ENCODE peak calls at places on chromosomes 6 and 20, in nine cellular contexts. C is fibroblast of lung; E is neural crest cell; M is CD4-positive, alpha-beta T cell; J is lower leg skin; Z is IMR-90; F is activated CD8-positive, alpha-beta T cell treated with anti-CD3 and anti-CD28 coated beads for 36 hours; X is kidney epithelial cell; Y is AG04450. Q is an unnamed sample.

GRCh38 chr6:105592329-105592728 is 189.4 kb upstream of the PREP start:
- DNase-seq in C (peak), E (no peak), M (no peak), J (peak), Z (peak), F (no peak), X (no peak), Y (peak), Q (no peak)

GRCh38 chr6:118580585-118581419 is 32.7 kb downstream of the PLN start:
- DNase-seq in C (peak), E (peak), M (peak), J (peak), Z (peak), F (no peak), X (peak), Y (peak), Q (no peak)

GRCh38 chr20:4853787-4854295 is 132.1 kb downstream of the PRND start:
- DNase-seq in C (no peak), E (no peak), M (no peak), J (no peak), Z (no peak), F (no peak), X (no peak), Y (no peak), Q (no peak)

GRCh38 chr6:168179702-168180382 is 100.8 kb upstream of the FRMD1 start:
- DNase-seq in C (no peak), E (no peak), M (no peak), J (no peak), Z (no peak), F (no peak), X (no peak), Y (no peak), Q (no peak)

GRCh38 chr6:52261229-52261628 is 16.9 kb upstream of the IL17F start:
- DNase-seq in C (peak), E (no peak), M (no peak), J (no peak), Z (peak), F (no peak), X (no peak), Y (peak), Q (no peak)

GRCh38 chr6:73375216-73375615 is 5.5 kb upstream of the OOEP start:
- DNase-seq in C (no peak), E (no peak), M (no peak), J (no peak), Z (no peak), F (no peak), X (no peak), Y (no peak), Q (no peak)

GRCh38 chr6:106820412-106820852 is 154.1 kb downstream of the CD24 start:
- DNase-seq in C (no peak), E (no peak), M (no peak), J (no peak), Z (peak), F (no peak), X (peak), Y (no peak), Q (no peak)

GRCh38 chr20:51528263-51529026 is 14.1 kb downstream of the NFATC2 start:
- DNase-seq in C (no peak), E (no peak), M (no peak), J (no peak), Z (no peak), F (peak), X (no peak), Y (no peak), Q (no peak)

GRCh38 chr6:163296835-163297519 is 117.5 kb upstream of the QKI start:
- DNase-seq in C (no peak), E (no peak), M (no peak), J (no peak), Z (no peak), F (no peak), X (peak), Y (no peak), Q (no peak)

GRCh38 chr6:38034269-38034914 is 214.9 kb downstream of the ZFAND3 start:
- DNase-seq in C (peak), E (no peak), M (no peak), J (no peak), Z (peak), F (no peak), X (peak), Y (peak), Q (no peak)

GRCh38 chr6:43972179-43972914 is 154.9 kb downstream of the MRPL14 start:
- DNase-seq in C (peak), E (no peak), M (no peak), J (no peak), Z (no peak), F (no peak), X (no peak), Y (no peak), Q (peak)

GRCh38 chr20:33724439-33725094 is 4.5 kb upstream of the PXMP4 start:
- DNase-seq in C (no peak), E (no peak), M (no peak), J (no peak), Z (no peak), F (no peak), X (no peak), Y (no peak), Q (no peak)

GRCh38 chr6:26660096-26660425 is 515 bp upstream of the ZNF322 start:
- DNase-seq in C (peak), E (no peak), M (no peak), J (no peak), Z (peak), F (peak), X (no peak), Y (no peak), Q (no peak)

GRCh38 chr6:143536866-143537691 is 25.6 kb upstream of the FUCA2 start:
- DNase-seq in C (peak), E (peak), M (peak), J (peak), Z (peak), F (peak), X (no peak), Y (no peak), Q (no peak)

GRCh38 chr6:56250266-56250665 is 2.9 kb upstream of the COL21A1 start:
- DNase-seq in C (no peak), E (no peak), M (no peak), J (no peak), Z (no peak), F (no peak), X (no peak), Y (no peak), Q (no peak)

GRCh38 chr6:4610256-4610655 is 165.9 kb upstream of the CDYL start:
- DNase-seq in C (peak), E (no peak), M (no peak), J (peak), Z (peak), F (no peak), X (peak), Y (no peak), Q (no peak)

GRCh38 chr6:7777062-7777461 is 51.2 kb downstream of the BMP6 start:
- DNase-seq in C (no peak), E (no peak), M (no peak), J (no peak), Z (no peak), F (no peak), X (no peak), Y (no peak), Q (no peak)

GRCh38 chr6:21595265-21595950 is 1.9 kb downstream of the SOX4 start:
- DNase-seq in C (no peak), E (peak), M (no peak), J (peak), Z (no peak), F (peak), X (no peak), Y (no peak), Q (no peak)
- TF ChIP-seq CTCF in C (no peak), E (peak), M (no peak), J (no peak), Z (no peak), F (no peak), X (no peak), Y (no peak), Q (no peak)

GRCh38 chr6:28864321-28864923 is 59.4 kb downstream of the TRIM27 start:
- DNase-seq in C (no peak), E (no peak), M (no peak), J (no peak), Z (no peak), F (no peak), X (no peak), Y (no peak), Q (no peak)
- TF ChIP-seq CTCF in C (no peak), E (no peak), M (peak), J (no peak), Z (peak), F (no peak), X (no peak), Y (peak), Q (peak)

GRCh38 chr6:16762265-16762546 is 946 bp upstream of the ATXN1 start:
- DNase-seq in C (no peak), E (no peak), M (no peak), J (no peak), Z (no peak), F (no peak), X (no peak), Y (no peak), Q (no peak)

GRCh38 chr6:16766043-16766521 is 4.8 kb upstream of the ATXN1 start:
- DNase-seq in C (peak), E (no peak), M (no peak), J (no peak), Z (peak), F (peak), X (peak), Y (no peak), Q (no peak)

GRCh38 chr6:16762547-16763477 is 1.6 kb upstream of the ATXN1 start:
- DNase-seq in C (peak), E (no peak), M (peak), J (peak), Z (peak), F (peak), X (no peak), Y (no peak), Q (no peak)

GRCh38 chr6:16765235-16765634 is 4.0 kb upstream of the ATXN1 start:
- DNase-seq in C (no peak), E (no peak), M (no peak), J (no peak), Z (no peak), F (no peak), X (no peak), Y (no peak), Q (no peak)

DNA sequence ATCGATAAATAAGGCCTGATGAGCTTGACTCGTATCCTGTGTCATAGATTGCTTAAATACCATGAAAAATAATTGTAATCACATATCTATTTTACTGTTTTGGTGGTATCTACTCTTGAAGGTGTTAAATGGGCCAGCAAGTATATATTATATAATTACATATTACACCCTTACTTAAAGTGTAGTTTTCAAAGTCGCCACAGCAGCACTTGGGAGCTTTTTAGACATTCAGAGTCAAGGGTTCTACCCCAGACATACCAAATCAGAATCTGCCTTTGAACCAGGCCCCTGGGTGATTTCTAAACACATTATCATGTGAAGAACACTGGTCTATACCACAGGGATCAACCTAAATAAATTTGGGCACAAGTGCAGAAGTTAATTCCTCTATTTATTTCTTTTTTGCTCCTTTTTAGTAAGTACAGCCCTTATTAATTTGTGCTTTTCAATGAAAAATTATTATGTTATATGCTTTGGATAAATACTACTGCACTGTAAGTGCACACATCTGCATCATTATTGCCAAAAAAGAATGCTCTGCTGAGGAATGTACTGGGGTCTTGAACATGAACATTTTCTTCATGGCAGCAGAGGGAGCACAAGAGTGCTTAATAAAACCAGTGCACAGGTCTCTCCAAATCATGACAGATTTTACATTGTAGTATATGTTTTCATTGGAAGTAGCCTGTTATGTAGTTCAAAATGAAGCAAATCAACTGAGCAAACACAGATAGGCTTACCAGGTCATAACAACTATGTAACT is 3.1 kb upstream of the ATXN1 start:
- DNase-seq in C (peak), E (no peak), M (no peak), J (no peak), Z (peak), F (no peak), X (no peak), Y (no peak), Q (no peak)
- TF ChIP-seq CTCF in C (peak), E (peak), M (peak), J (no peak), Z (peak), F (peak), X (peak), Y (peak), Q (peak)

GRCh38 chr20:2237059-2237458 is 58.7 kb upstream of the TGM3 start:
- DNase-seq in C (peak), E (no peak), M (no peak), J (peak), Z (peak), F (no peak), X (peak), Y (peak), Q (no peak)
- TF ChIP-seq CTCF in C (peak), E (no peak), M (no peak), J (no peak), Z (peak), F (no peak), X (peak), Y (no peak), Q (peak)

GRCh38 chr6:161169060-161169459 is 104.8 kb downstream of the AGPAT4 start:
- DNase-seq in C (peak), E (no peak), M (no peak), J (no peak), Z (no peak), F (no peak), X (no peak), Y (no peak), Q (no peak)
- TF ChIP-seq CTCF in C (no peak), E (no peak), M (no peak), J (no peak), Z (no peak), F (no peak), X (no peak), Y (no peak), Q (no peak)

GRCh38 chr6:150005761-150006651 is 19.3 kb downstream of the RAET1L start:
- DNase-seq in C (no peak), E (no peak), M (no peak), J (no peak), Z (no peak), F (no peak), X (no peak), Y (no peak), Q (no peak)

GRCh38 chr6:150006961-150007464 is 18.3 kb downstream of the RAET1L start:
- DNase-seq in C (peak), E (no peak), M (peak), J (no peak), Z (peak), F (peak), X (no peak), Y (no peak), Q (no peak)

GRCh38 chr6:150004101-150004782 is 21.1 kb downstream of the RAET1L start:
- DNase-seq in C (no peak), E (no peak), M (peak), J (no peak), Z (no peak), F (peak), X (no peak), Y (no peak), Q (no peak)

GRCh38 chr6:150002710-150003109 is 22.6 kb downstream of the RAET1L start:
- DNase-seq in C (no peak), E (no peak), M (no peak), J (no peak), Z (no peak), F (no peak), X (no peak), Y (no peak), Q (no peak)

DNA sequence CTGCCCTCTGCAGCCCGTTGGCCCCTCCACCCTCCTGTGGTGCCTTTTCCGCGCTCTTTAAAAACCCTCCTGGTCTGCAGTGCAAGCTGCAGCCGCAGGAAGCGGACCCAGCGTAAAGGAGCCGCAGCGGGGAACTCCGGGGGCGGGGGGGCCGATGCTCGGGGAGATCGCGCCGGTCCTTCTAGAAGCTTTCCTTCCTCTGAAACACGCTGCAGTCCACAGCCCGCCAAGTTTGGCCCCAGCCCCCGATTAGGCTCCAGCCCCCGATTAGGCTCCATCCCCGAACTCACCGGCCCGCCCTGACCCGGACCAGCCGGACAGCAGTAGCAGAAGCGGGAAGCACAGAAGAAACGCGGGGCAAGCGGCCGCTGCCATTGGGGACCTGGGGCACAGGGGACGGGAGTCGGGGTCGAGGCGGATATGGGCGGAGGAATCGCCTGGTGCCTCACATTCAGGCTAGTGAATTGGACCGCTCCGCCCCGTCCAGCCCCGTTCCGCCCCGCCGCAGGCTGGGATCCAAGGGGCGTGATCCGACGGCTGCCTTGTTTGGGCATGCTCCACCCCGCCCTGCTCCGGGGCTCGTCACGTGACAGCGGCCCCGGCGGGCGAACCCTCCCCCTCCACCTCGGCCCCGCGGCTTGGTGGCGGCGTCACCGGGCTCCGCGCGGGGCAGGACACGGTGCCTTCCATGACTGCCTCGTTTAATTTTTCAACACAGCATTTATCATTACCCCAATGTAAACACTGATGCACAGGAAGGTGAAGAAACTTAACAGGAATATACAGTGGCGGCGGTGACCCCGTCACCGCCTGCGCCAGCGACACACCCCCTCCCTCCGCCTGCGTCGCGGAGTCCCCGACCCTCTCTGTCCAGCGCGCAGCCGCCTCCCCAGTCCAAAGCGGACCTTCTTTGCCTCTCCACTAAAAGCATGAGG is 20.3 kb downstream of the RAET1L start:
- DNase-seq in C (peak), E (peak), M (peak), J (peak), Z (peak), F (peak), X (peak), Y (peak), Q (no peak)
- TF ChIP-seq CTCF in C (no peak), E (no peak), M (no peak), J (no peak), Z (no peak), F (no peak), X (no peak), Y (no peak), Q (no peak)

DNA sequence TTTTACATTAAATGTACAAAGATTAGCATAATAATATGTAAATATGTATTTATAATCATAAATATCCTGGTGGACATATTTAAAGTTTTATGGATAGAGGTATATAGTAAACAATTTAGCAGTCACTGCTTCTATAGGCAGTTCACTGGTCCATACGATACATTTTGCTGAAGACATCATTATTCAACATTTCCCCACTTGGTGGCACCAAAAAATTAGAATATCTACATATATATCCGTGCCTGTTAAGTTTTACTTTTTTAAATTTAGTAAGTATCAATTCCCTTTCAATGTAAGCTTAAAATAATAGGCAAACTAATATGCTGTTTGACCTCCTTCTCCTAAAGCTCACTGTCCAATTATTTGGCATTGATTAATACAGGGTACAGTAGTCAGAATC is 64.2 kb downstream of the LMBRD1 start:
- DNase-seq in C (peak), E (no peak), M (no peak), J (no peak), Z (no peak), F (no peak), X (no peak), Y (no peak), Q (no peak)
- TF ChIP-seq CTCF in C (no peak), E (peak), M (no peak), J (no peak), Z (peak), F (no peak), X (no peak), Y (peak), Q (peak)

GRCh38 chr20:57683876-57684275 is 25.9 kb downstream of the PMEPA1 start:
- DNase-seq in C (no peak), E (no peak), M (no peak), J (no peak), Z (no peak), F (no peak), X (no peak), Y (no peak), Q (no peak)

GRCh38 chr20:57679113-57679512 is 30.7 kb downstream of the PMEPA1 start:
- DNase-seq in C (no peak), E (no peak), M (no peak), J (no peak), Z (no peak), F (no peak), X (no peak), Y (no peak), Q (no peak)

GRCh38 chr20:57682184-57683038 is 27.4 kb downstream of the PMEPA1 start:
- DNase-seq in C (no peak), E (no peak), M (no peak), J (no peak), Z (no peak), F (no peak), X (no peak), Y (no peak), Q (no peak)

GRCh38 chr20:57680131-57680716 is 29.6 kb downstream of the PMEPA1 start:
- DNase-seq in C (no peak), E (no peak), M (no peak), J (no peak), Z (no peak), F (peak), X (no peak), Y (no peak), Q (no peak)

GRCh38 chr20:57680934-57681914 is 28.6 kb downstream of the PMEPA1 start:
- DNase-seq in C (no peak), E (no peak), M (peak), J (no peak), Z (no peak), F (peak), X (no peak), Y (no peak), Q (no peak)
- TF ChIP-seq CTCF in C (no peak), E (no peak), M (no peak), J (no peak), Z (no peak), F (peak), X (no peak), Y (no peak), Q (no peak)

GRCh38 chr6:138403324-138403800 is 661 bp upstream of the HEBP2 start:
- DNase-seq in C (peak), E (peak), M (peak), J (no peak), Z (no peak), F (peak), X (no peak), Y (no peak), Q (no peak)
- TF ChIP-seq CTCF in C (peak), E (no peak), M (no peak), J (no peak), Z (peak), F (no peak), X (peak), Y (peak), Q (peak)